ENCODE peak calls at places on chromosomes 4 and X, in four cellular contexts. U is astrocyte, V is neural progenitor cell, S is heart left ventricle. A is an unnamed sample.
A peak's percentile ranks its signal among the peaks of the same experiment; 100 is the strongest.

GRCh38 chr4:113809313-113809712 is 47.8 kb upstream of the CAMK2D start:
- DNase-seq in S (no peak), V (no peak), U (no peak), A (peak; percentile 59)

GRCh38 chrX:44223150-44223549 is 120.3 kb downstream of the EFHC2 start:
- DNase-seq in V (no peak), S (no peak), U (peak; percentile 76), A (no peak)

GRCh38 chrX:39944416-39944815 is 153.3 kb downstream of the BCOR start:
- DNase-seq in U (no peak), V (no peak), S (no peak), A (no peak)

GRCh38 chr4:19026281-19026680 is 1004.7 kb upstream of the LCORL start:
- DNase-seq in S (no peak), U (peak; percentile 76), V (no peak), A (peak; percentile 24)

GRCh38 chrX:112614640-112615039 is 65.1 kb downstream of the LHFPL1 start:
- DNase-seq in V (peak; percentile 50), U (peak; percentile 30), S (no peak), A (no peak)

GRCh38 chr4:114694770-114695169 is 96.2 kb downstream of the UGT8 start:
- DNase-seq in S (no peak), U (peak; percentile 3), V (peak; percentile 45), A (peak; percentile 42)

GRCh38 chr4:18445110-18445509 is 423.6 kb upstream of the LCORL start:
- DNase-seq in S (no peak), U (no peak), V (no peak), A (no peak)

GRCh38 chr4:19689511-19689910 is 562.2 kb upstream of the SLIT2 start:
- DNase-seq in S (no peak), U (peak; percentile 92), V (no peak), A (no peak)

GRCh38 chr4:101835121-101835904 is 44.8 kb downstream of the BANK1 start:
- DNase-seq in V (no peak), S (no peak), U (peak; percentile 48), A (peak; percentile 82)

GRCh38 chr4:57162499-57163019 is 52.4 kb upstream of the IGFBP7 start:
- DNase-seq in S (no peak), U (peak; percentile 36), V (no peak), A (no peak)

GRCh38 chrX:38649674-38650647 is 88.6 kb downstream of the TSPAN7 start:
- DNase-seq in U (no peak), V (no peak), S (no peak), A (no peak)

GRCh38 chrX:80576815-80577533 is 156.7 kb downstream of the TENT5D start:
- DNase-seq in S (no peak), U (no peak), V (peak; percentile 19), A (no peak)

GRCh38 chr4:48081196-48081595 is 52.9 kb downstream of the TXK start:
- DNase-seq in S (no peak), V (no peak), U (peak; percentile 42), A (no peak)

GRCh38 chrX:43845776-43846175 is 36.5 kb downstream of the MAOB start:
- DNase-seq in V (no peak), U (no peak), S (no peak), A (no peak)

GRCh38 chr4:74118600-74119351 is 19.8 kb upstream of the CXCL2 start:
- DNase-seq in U (no peak), V (no peak), S (no peak), A (no peak)

GRCh38 chr4:66640216-66640615 is 905.1 kb downstream of the CENPC start:
- DNase-seq in S (no peak), U (no peak), V (peak; percentile 60), A (no peak)

GRCh38 chr4:105389167-105389566 is 84.7 kb downstream of the PPA2 start:
- DNase-seq in U (peak; percentile 19), V (no peak), S (no peak), A (peak; percentile 10)

GRCh38 chrX:48021026-48021900 is 14.5 kb downstream of the SPACA5 start:
- DNase-seq in U (peak; percentile 81), S (peak; percentile 76), V (peak; percentile 72), A (peak; percentile 91)

GRCh38 chrX:45667666-45668065 is 467.0 kb upstream of the DIPK2B start:
- DNase-seq in U (peak; percentile 10), V (no peak), S (no peak), A (peak; percentile 9)

GRCh38 chr4:13865871-13866669 is 238.5 kb upstream of the BOD1L1 start:
- DNase-seq in S (no peak), U (peak; percentile 46), V (no peak), A (peak; percentile 14)

GRCh38 chrX:39065051-39065871 is 264.0 kb downstream of the MID1IP1 start:
- DNase-seq in U (no peak), S (no peak), V (peak; percentile 91), A (no peak)

GRCh38 chrX:130114141-130114561 is 3.9 kb upstream of the ELF4 start:
- DNase-seq in S (no peak), V (no peak), U (no peak), A (no peak)

GRCh38 chr4:140046037-140046436 is 107.9 kb downstream of the MAML3 start:
- DNase-seq in U (no peak), S (no peak), V (no peak), A (no peak)

GRCh38 chrX:12241026-12241425 is 102.8 kb downstream of the FRMPD4 start:
- DNase-seq in V (no peak), S (no peak), U (no peak), A (no peak)

GRCh38 chr4:80006935-80007744 is 65.9 kb downstream of the ANTXR2 start:
- DNase-seq in V (no peak), S (no peak), U (no peak), A (no peak)
- H3K4me1 ChIP-seq in V (no peaks in the 10 kb centered on the region), S (peaks cover 15% of the 10 kb centered on the region), U (peaks cover 8% of the 10 kb centered on the region), A (peaks cover 8% of the 10 kb centered on the region)

GRCh38 chr4:176789955-176790354 is 2.8 kb downstream of the VEGFC start:
- DNase-seq in V (peak; percentile 46), U (peak; percentile 56), S (no peak), A (peak; percentile 48)
- H3K4me3 ChIP-seq in V (no peak overlapping the region), U (peak overlapping the region; percentile 96), S (peak overlapping the region; percentile 69), A (no peak overlapping the region)

DNA sequence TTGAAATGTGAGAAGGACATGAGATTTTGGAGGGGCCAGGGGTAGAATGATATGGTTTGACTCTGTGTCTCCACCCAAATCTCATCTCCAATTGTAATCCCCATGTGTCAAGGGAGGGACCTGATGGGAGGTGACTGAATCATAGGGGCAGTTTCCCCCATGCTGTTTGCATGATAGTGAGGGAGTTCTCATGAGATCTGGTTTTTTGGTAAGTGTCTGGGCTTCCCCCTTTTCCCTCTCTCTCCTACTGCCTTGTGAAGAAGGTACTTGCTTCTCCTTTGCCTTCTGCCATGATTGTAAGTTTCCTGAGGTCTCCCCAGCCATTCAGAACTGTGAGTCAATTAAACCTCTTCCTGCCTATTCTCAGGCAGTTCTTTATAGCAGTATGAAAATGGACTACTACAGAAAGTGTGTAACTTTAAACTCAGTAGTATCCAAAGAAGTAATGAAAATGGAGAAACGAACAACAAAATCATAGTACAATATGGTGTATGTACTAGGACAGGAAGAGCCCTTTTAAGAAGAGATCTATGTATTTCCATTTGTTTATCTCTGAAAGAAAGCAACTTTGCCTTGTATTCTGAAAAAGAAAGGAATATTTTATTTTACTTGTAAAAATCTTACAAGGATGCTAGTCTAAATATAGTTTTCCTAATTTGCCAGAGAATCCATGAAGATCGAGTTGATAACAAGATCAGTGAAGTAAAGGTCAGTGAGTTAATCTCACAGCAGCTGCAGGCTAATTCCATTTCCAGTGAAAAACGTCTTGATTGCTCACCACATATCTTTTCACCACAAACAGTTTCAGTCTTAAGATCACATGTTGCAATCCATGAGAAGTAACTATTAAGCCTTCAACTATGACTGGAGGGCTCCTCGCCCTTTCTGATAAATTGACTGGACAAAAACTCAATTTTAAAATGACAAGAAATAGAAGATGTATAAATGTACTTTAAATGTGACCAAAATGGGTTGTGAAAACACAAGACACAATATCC is 20.5 kb downstream of the PKD2 start:
- DNase-seq in V (no peak), U (peak; percentile 95), S (no peak), A (no peak)
- H3K36me3 ChIP-seq in V (peaks cover 26% of the 10 kb centered on the region), U (peaks cover 22% of the 10 kb centered on the region), S (no peaks in the 10 kb centered on the region), A (no peaks in the 10 kb centered on the region)

GRCh38 chr4:8237256-8237989 is 32.1 kb upstream of the HTRA3 start:
- DNase-seq in S (no peak), U (no peak), V (no peak), A (no peak)

GRCh38 chr4:8236141-8236919 is 33.2 kb upstream of the HTRA3 start:
- DNase-seq in V (no peak), S (no peak), U (no peak), A (no peak)

GRCh38 chr4:8238061-8238511 is 31.5 kb upstream of the HTRA3 start:
- DNase-seq in V (no peak), U (no peak), S (no peak), A (no peak)

GRCh38 chr4:8235686-8236085 is 33.9 kb upstream of the HTRA3 start:
- DNase-seq in S (no peak), U (no peak), V (no peak), A (no peak)

DNA sequence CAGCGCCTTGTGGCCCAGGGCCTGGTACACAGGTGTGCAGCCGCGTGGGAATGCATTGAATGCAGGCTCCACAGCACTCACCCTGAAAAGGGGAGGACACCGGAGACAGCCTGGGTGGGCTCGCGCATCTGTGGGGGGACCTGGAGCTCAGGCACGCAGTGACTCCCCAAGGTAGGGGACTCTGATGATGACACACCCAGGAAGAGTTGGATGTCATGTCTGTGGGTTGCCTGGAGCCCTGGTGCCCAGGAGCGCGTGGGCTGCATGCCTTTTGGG is 32.7 kb upstream of the HTRA3 start:
- DNase-seq in S (no peak), V (no peak), U (no peak), A (no peak)
- H3K4me1 ChIP-seq in S (no peaks in the 10 kb centered on the region), V (no peaks in the 10 kb centered on the region), U (no peaks in the 10 kb centered on the region), A (no peaks in the 10 kb centered on the region)

GRCh38 chrX:19986531-19986930 is 4.3 kb downstream of the BCLAF3 start:
- DNase-seq in U (no peak), V (no peak), S (no peak), A (no peak)
- H3K4me3 ChIP-seq in U (no peak overlapping the region), V (no peak overlapping the region), S (no peak overlapping the region), A (no peak overlapping the region)

GRCh38 chr4:7857993-7858392 is 81.7 kb downstream of the AFAP1 start:
- DNase-seq in U (no peak), V (no peak), S (no peak), A (no peak)
- H3K36me3 ChIP-seq in U (peaks cover 41% of the 10 kb centered on the region), V (no peaks in the 10 kb centered on the region), S (no peaks in the 10 kb centered on the region), A (no peaks in the 10 kb centered on the region)

DNA sequence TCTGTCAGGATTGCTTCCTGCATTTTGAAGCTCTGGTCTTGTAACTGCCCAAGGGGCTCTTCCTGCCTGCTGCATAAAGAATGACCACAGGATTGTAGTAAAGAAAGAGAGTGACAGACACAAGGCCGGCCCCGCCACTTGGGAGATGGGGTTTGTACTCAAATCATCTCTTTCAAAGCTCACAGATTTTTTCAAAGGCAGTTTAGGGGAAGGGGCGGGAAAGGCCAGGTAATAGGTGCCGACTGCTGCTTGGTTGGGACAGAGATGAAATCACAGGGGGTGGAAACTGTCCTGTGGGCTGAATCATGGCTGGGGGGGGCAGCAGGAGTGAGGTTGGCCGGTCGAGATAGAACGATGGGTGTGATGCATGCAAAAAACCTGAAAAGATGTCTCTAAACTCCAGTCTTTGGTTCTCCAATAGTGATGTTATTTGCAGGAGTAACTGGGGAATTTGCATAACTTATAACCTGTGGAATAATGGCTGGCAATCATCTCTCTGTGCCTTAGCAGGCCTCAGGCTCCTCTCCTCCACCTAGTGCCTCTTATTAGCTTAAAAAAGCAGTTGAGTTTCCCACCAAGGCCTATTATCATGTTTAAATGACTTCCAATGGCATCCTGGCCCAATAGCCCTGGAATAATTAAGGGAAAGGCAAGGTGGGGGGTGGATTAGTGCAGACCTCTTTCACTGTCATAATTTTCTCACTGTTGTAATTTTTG is 778.4 kb upstream of the FRG1 start:
- DNase-seq in S (no peak), U (no peak), V (peak; percentile 51), A (no peak)
- H3K4me1 ChIP-seq in S (no peaks in the 10 kb centered on the region), U (no peaks in the 10 kb centered on the region), V (peaks cover 58% of the 10 kb centered on the region), A (no peaks in the 10 kb centered on the region)

A was measured in cardiac muscle cell.